ENCODE peak calls at places on chromosomes 16 and 17, in seven cellular contexts. I is suprapubic skin, T is stomach, F is GM12878, H is ovary, R is A549, V is sigmoid colon. U is an unnamed sample.
A peak's percentile ranks its signal among the peaks of the same experiment; 100 is the strongest.

GRCh38 chr17:80112471-80113032 is 11.2 kb downstream of the GAA start:
- DNase-seq in I (peak; percentile 59), H (no peak), V (no peak), R (no peak), T (peak; percentile 17), F (no peak), U (no peak)

GRCh38 chr16:82936941-82937551 is 310.3 kb downstream of the CDH13 start:
- DNase-seq in T (no peak), I (no peak), H (no peak), F (no peak), R (no peak), V (no peak), U (no peak)

GRCh38 chr16:50204426-50205108 is 51.5 kb downstream of the TENT4B start:
- DNase-seq in T (no peak), V (no peak), H (no peak), I (no peak), R (no peak), F (no peak), U (no peak)

GRCh38 chr16:85145734-85146531 is 33.7 kb upstream of the CIBAR2 start:
- DNase-seq in F (no peak), R (no peak), T (no peak), I (no peak), V (no peak), H (peak; percentile 28), U (no peak)

GRCh38 chr16:21159281-21159951 is 942 bp downstream of the LDAF1 start:
- DNase-seq in R (no peak), I (peak; percentile 83), V (peak; percentile 75), F (no peak), H (peak; percentile 53), T (peak; percentile 67), U (no peak)

GRCh38 chr16:74998481-74999207 is at the start of gene ZNRF1:
- DNase-seq in H (peak; percentile 89), F (peak; percentile 73), I (peak; percentile 87), V (peak; percentile 92), R (peak; percentile 86), T (peak; percentile 86), U (peak; percentile 77)

GRCh38 chr16:3642397-3643094 is 11.9 kb upstream of the DNASE1 start:
- DNase-seq in H (no peak), V (peak; percentile 66), R (no peak), T (peak; percentile 45), I (peak; percentile 72), F (no peak), U (no peak)

GRCh38 chr17:18988546-18989173 is 15.9 kb downstream of the FAM83G start:
- DNase-seq in R (peak; percentile 42), I (no peak), H (no peak), T (peak; percentile 68), F (no peak), V (no peak), U (no peak)

GRCh38 chr17:74274060-74274702 is at the start of gene DNAI2:
- DNase-seq in T (no peak), H (no peak), V (no peak), R (no peak), F (no peak), I (no peak), U (no peak)

GRCh38 chr16:30401768-30402425 is 5.5 kb upstream of the ZNF771 start:
- DNase-seq in H (no peak), F (no peak), V (no peak), I (no peak), R (peak; percentile 35), T (no peak), U (no peak)

GRCh38 chr17:63116228-63116627 is 150.2 kb downstream of the TANC2 start:
- DNase-seq in R (peak; percentile 40), F (no peak), I (no peak), V (no peak), H (no peak), T (no peak), U (no peak)

GRCh38 chr16:79393564-79393963 is 207.0 kb downstream of the MAF start:
- DNase-seq in R (no peak), F (no peak), T (no peak), I (no peak), V (no peak), H (no peak), U (no peak)

GRCh38 chr17:67244621-67245072 is 349 bp downstream of the HELZ start:
- DNase-seq in H (peak; percentile 53), R (no peak), I (no peak), F (no peak), V (no peak), T (no peak), U (no peak)

GRCh38 chr16:14284930-14285541 is 213.9 kb downstream of the MRTFB start:
- DNase-seq in V (peak; percentile 86), R (peak; percentile 82), T (peak; percentile 67), F (no peak), H (no peak), I (no peak), U (no peak)

GRCh38 chr17:64449545-64449944 is 630 bp downstream of the MILR1 start:
- DNase-seq in V (no peak), I (no peak), F (no peak), R (no peak), H (no peak), T (no peak), U (no peak)

GRCh38 chr17:51819341-51819740 is 339.2 kb downstream of the CA10 start:
- DNase-seq in T (no peak), I (no peak), V (no peak), F (no peak), H (no peak), R (no peak), U (no peak)

GRCh38 chr17:7833795-7834553 is at the start of gene KDM6B:
- DNase-seq in I (peak; percentile 98), F (no peak), V (peak; percentile 98), H (peak; percentile 92), R (peak; percentile 94), T (peak; percentile 95), U (peak; percentile 94)

GRCh38 chr17:81397314-81398169 is 2.3 kb downstream of the BAHCC1 start:
- DNase-seq in F (no peak), H (no peak), T (peak; percentile 74), R (peak; percentile 81), I (no peak), V (no peak), U (no peak)

GRCh38 chr17:38320482-38320881 is 23.3 kb downstream of the GPR179 start:
- DNase-seq in R (no peak), V (no peak), H (no peak), I (no peak), T (no peak), F (no peak), U (no peak)

GRCh38 chr17:27544350-27545131 is 86.4 kb upstream of the LGALS9 start:
- DNase-seq in R (no peak), V (no peak), T (no peak), H (no peak), I (no peak), F (peak; percentile 96), U (no peak)

GRCh38 chr17:67212231-67212630 is 32.8 kb downstream of the HELZ start:
- DNase-seq in I (no peak), H (no peak), T (no peak), V (no peak), F (no peak), R (no peak), U (no peak)

GRCh38 chr16:12798846-12799245 is 4.8 kb downstream of the CPPED1 start:
- DNase-seq in T (no peak), F (no peak), I (no peak), V (no peak), H (no peak), R (no peak), U (no peak)

GRCh38 chr17:80997471-80998387 is 6.1 kb downstream of the CHMP6 start:
- DNase-seq in I (no peak), R (no peak), H (no peak), V (no peak), T (no peak), F (no peak), U (no peak)

GRCh38 chr17:35368086-35368824 is 5.2 kb downstream of the SLFN11 start:
- DNase-seq in V (no peak), T (no peak), R (no peak), H (no peak), I (no peak), F (peak; percentile 75), U (no peak)

DNA sequence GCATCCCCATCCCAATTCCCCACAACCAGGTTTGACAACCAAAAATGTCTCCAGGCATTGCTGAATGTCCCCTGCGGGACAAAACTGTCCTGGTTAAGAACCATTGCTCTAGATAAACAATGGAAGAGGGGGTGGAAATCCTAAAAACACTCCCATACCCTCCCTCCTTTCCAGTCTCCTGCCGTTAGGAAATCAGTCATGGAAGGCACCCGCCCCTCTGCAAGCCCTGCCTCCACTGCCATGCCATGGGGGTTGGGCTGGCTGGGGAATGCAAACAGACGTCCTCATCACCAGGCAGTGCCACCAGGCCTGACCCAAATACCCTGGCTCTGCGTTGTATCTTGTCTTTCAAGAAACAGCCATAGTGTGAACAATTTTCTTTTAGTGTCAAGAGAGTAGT is 57.5 kb downstream of the CYTH1 start:
- DNase-seq in H (no peak), F (no peak), T (peak; percentile 45), I (no peak), R (no peak), V (no peak), U (no peak)
- H3K4me1 ChIP-seq in H (peaks cover 10% of the 10 kb centered on the region), F (peaks cover 85% of the 10 kb centered on the region), T (peaks cover 41% of the 10 kb centered on the region), I (peaks cover 41% of the 10 kb centered on the region), R (peaks cover 25% of the 10 kb centered on the region), V (peaks cover 55% of the 10 kb centered on the region), U (peaks cover 51% of the 10 kb centered on the region)

GRCh38 chr17:14756469-14756868 is 455.6 kb downstream of the HS3ST3B1 start:
- DNase-seq in H (no peak), V (no peak), I (no peak), R (no peak), T (no peak), F (no peak), U (no peak)
- TF ChIP-seq EP300 in H (no peak), V (no peak), I (no peak), R (no peak), T (no peak), F (no peak), U (no peak)

DNA sequence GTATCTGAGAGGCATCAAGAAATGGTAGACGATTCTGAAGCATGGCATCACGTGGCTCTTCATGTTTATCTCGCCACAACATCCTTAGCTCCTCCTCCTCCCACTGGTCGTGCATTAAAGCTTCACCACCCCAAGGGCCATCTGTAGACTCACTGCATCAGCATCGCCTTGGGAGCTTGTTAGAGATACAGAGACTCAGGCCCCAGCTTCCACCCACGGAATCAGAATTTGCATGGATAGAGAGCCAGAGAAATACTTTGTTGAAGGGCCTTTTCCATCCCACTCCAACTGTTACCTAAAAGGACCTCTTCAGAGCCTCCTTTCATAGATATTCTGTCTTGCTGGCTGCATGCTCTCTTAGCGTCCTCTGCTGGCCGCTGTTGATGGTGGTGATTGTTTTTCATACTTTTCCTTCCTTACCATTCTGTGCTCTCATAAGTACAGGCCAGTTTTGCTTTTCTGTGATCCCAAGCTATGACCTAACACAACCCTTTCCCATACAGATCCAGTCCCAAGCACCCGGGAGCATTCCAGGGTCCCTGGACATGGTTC is 1049.4 kb upstream of the EEF2KMT start:
- DNase-seq in V (no peak), F (no peak), R (no peak), I (no peak), H (no peak), T (no peak), U (no peak)
- H3K4me1 ChIP-seq in V (no peaks in the 10 kb centered on the region), F (no peaks in the 10 kb centered on the region), R (no peaks in the 10 kb centered on the region), I (no peaks in the 10 kb centered on the region), H (no peaks in the 10 kb centered on the region), T (no peaks in the 10 kb centered on the region), U (no peaks in the 10 kb centered on the region)

DNA sequence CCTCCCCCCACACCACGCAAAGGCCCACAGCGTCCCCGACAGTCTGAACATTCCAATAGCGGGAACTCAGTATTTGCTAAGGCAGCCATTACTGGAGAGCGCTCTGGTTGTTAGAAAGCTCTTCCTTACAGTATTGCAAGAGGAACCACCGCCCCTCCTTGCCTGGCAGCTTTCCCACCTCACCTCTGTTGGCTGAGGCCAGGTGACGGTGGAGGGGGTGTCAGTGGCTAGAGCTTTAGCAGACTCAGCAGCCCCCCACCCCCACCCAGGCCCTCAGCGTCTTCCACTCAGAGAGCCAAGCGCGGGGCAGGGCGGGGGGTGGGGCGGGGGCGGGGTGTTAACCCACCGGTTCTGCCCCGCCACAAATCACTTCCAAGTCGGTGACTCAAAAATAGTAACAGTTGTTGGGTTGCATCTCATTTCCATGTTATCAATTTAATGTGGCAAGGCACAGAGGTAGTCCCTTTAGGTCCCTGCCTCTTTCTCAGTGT is 2.3 kb upstream of the PLEKHH3 start:
- DNase-seq in V (no peak), R (peak; percentile 80), F (no peak), T (peak; percentile 63), H (peak; percentile 77), I (no peak), U (peak; percentile 52)
- TF ChIP-seq EP300 in V (no peak), R (no peak), F (no peak), T (no peak), H (no peak), I (no peak), U (no peak)

U was measured in tibial nerve.